ENCODE peak calls at places on chromosomes 12 and 14, in six cellular contexts. J is body of pancreas, U is OCI-LY7, E is kidney epithelial cell, Z is sigmoid colon, X is GM20000. L is an unnamed sample.

GRCh38 chr12:13587721-13588389 is 391.3 kb downstream of the EMP1 start:
- DNase-seq in J (no peak), U (no peak), E (no peak), Z (no peak), X (no peak), L (no peak)

GRCh38 chr12:46886541-46887041 is 60.8 kb upstream of the SLC38A4 start:
- DNase-seq in J (no peak), U (no peak), E (peak), Z (no peak), X (no peak), L (no peak)

GRCh38 chr12:111014547-111014946 is 94.2 kb upstream of the MYL2 start:
- DNase-seq in J (no peak), U (no peak), E (no peak), Z (no peak), X (no peak), L (no peak)

GRCh38 chr12:63151898-63152700 is 1.1 kb upstream of the AVPR1A start:
- DNase-seq in J (peak), U (peak), E (peak), Z (no peak), X (peak), L (peak)

GRCh38 chr12:103877934-103878510 is 37.0 kb upstream of the NT5DC3 start:
- DNase-seq in J (peak), U (peak), E (no peak), Z (peak), X (peak), L (peak)

GRCh38 chr14:53306267-53306721 is 153.2 kb upstream of the DDHD1 start:
- DNase-seq in J (peak), U (peak), E (no peak), Z (peak), X (peak), L (peak)

GRCh38 chr12:51240971-51241370 is 2.3 kb downstream of the DAZAP2 start:
- DNase-seq in J (no peak), U (no peak), E (no peak), Z (no peak), X (no peak), L (no peak)

GRCh38 chr14:32417956-32418552 is 89.0 kb downstream of the AKAP6 start:
- DNase-seq in J (peak), U (no peak), E (no peak), Z (no peak), X (no peak), L (peak)

GRCh38 chr12:57176139-57176477 is 28.7 kb upstream of the LRP1-AS start:
- DNase-seq in J (no peak), U (no peak), E (no peak), Z (no peak), X (no peak), L (no peak)

GRCh38 chr12:99915251-99916082 is 69.3 kb downstream of the ANKS1B start:
- DNase-seq in J (no peak), U (no peak), E (no peak), Z (no peak), X (no peak), L (no peak)

GRCh38 chr12:1807107-1807478 is 13.3 kb upstream of the LRTM2 start:
- DNase-seq in J (no peak), U (no peak), E (no peak), Z (no peak), X (no peak), L (no peak)

GRCh38 chr14:57189070-57189469 is 79.6 kb downstream of the EXOC5 start:
- DNase-seq in J (no peak), U (no peak), E (no peak), Z (no peak), X (no peak), L (peak)

GRCh38 chr12:123113038-123113437 is 37.9 kb downstream of the PITPNM2 start:
- DNase-seq in J (no peak), U (no peak), E (no peak), Z (no peak), X (no peak), L (no peak)

GRCh38 chr12:122921917-122922316 is 26.0 kb upstream of the VPS37B start:
- DNase-seq in J (peak), U (no peak), E (no peak), Z (no peak), X (no peak), L (no peak)

GRCh38 chr14:45526715-45527549 is 273.9 kb upstream of the MIS18BP1 start:
- DNase-seq in J (peak), U (peak), E (no peak), Z (no peak), X (peak), L (no peak)

GRCh38 chr14:30283822-30284446 is 275.0 kb upstream of the G2E3 start:
- DNase-seq in J (peak), U (peak), E (no peak), Z (no peak), X (peak), L (no peak)

GRCh38 chr12:81863406-81863805 is 104.3 kb upstream of the PPFIA2 start:
- DNase-seq in J (no peak), U (no peak), E (peak), Z (no peak), X (no peak), L (peak)

GRCh38 chr12:115135800-115136211 is 451.8 kb upstream of the TBX3 start:
- DNase-seq in J (peak), U (no peak), E (no peak), Z (peak), X (no peak), L (peak)

GRCh38 chr12:1592444-1593231 is 1.7 kb downstream of the FBXL14 start:
- DNase-seq in J (peak), U (peak), E (no peak), Z (peak), X (peak), L (no peak)

GRCh38 chr14:49420201-49420600 is 166.0 kb downstream of the RPS29 start:
- DNase-seq in J (no peak), U (no peak), E (no peak), Z (no peak), X (no peak), L (no peak)

GRCh38 chr12:93773122-93773871 is 96.1 kb downstream of the CRADD start:
- DNase-seq in J (no peak), U (no peak), E (no peak), Z (no peak), X (no peak), L (no peak)

GRCh38 chr14:64673748-64674147 is 30.5 kb upstream of the PLEKHG3 start:
- DNase-seq in J (no peak), U (no peak), E (no peak), Z (no peak), X (no peak), L (no peak)

GRCh38 chr14:62126885-62127478 is 364.8 kb downstream of the SNAPC1 start:
- DNase-seq in J (no peak), U (peak), E (peak), Z (no peak), X (peak), L (peak)

GRCh38 chr12:1972260-1972659 is 32.0 kb downstream of the DCP1B start:
- DNase-seq in J (no peak), U (no peak), E (no peak), Z (no peak), X (no peak), L (no peak)

GRCh38 chr12:89309452-89309802 is 42.9 kb downstream of the DUSP6 start:
- DNase-seq in J (no peak), U (no peak), E (no peak), Z (no peak), X (no peak), L (no peak)

GRCh38 chr12:21647179-21647578 is 10.5 kb downstream of the LDHB start:
- DNase-seq in J (no peak), U (no peak), E (no peak), Z (no peak), X (no peak), L (no peak)

GRCh38 chr12:89345830-89346740 is 6.2 kb downstream of the DUSP6 start:
- DNase-seq in J (peak), U (peak), E (no peak), Z (peak), X (peak), L (peak)

GRCh38 chr12:45439039-45439438 is 223.1 kb downstream of the ANO6 start:
- DNase-seq in J (no peak), U (no peak), E (no peak), Z (no peak), X (no peak), L (peak)

GRCh38 chr12:46675736-46676135 is 150.1 kb downstream of the SLC38A4 start:
- DNase-seq in J (peak), U (peak), E (no peak), Z (no peak), X (peak), L (no peak)

GRCh38 chr14:34168656-34169055 is 217.8 kb upstream of the EGLN3 start:
- DNase-seq in J (no peak), U (no peak), E (no peak), Z (no peak), X (no peak), L (no peak)

GRCh38 chr12:88947486-88948043 is 367.3 kb upstream of the KITLG start:
- DNase-seq in J (no peak), U (no peak), E (no peak), Z (no peak), X (no peak), L (no peak)

GRCh38 chr12:1804545-1805332 is 15.6 kb upstream of the LRTM2 start:
- DNase-seq in J (peak), U (peak), E (peak), Z (peak), X (peak), L (peak)

GRCh38 chr14:68358978-68359861 is 433.6 kb downstream of the ZFP36L1 start:
- DNase-seq in J (no peak), U (no peak), E (no peak), Z (no peak), X (no peak), L (no peak)

GRCh38 chr12:132170094-132170636 is 25.9 kb downstream of the NOC4L start:
- DNase-seq in J (no peak), U (no peak), E (no peak), Z (no peak), X (no peak), L (no peak)

GRCh38 chr12:117025481-117026151 is 73.6 kb downstream of the TESC start:
- DNase-seq in J (peak), U (peak), E (no peak), Z (peak), X (peak), L (no peak)

GRCh38 chr14:32212833-32213232 is 9.8 kb upstream of the RNU6-8 start:
- DNase-seq in J (no peak), U (no peak), E (no peak), Z (no peak), X (no peak), L (no peak)

GRCh38 chr12:3164454-3165310 is 87.5 kb downstream of the TSPAN9 start:
- DNase-seq in J (no peak), U (no peak), E (no peak), Z (no peak), X (no peak), L (no peak)

GRCh38 chr12:56115329-56115728 is 1.1 kb upstream of the RPL41 start:
- DNase-seq in J (peak), U (no peak), E (no peak), Z (peak), X (no peak), L (no peak)

GRCh38 chr12:11228268-11228879 is 41.1 kb downstream of the PRB3 start:
- DNase-seq in J (peak), U (peak), E (peak), Z (no peak), X (peak), L (no peak)

GRCh38 chr14:35438910-35439713 is 34.6 kb upstream of the NFKBIA start:
- DNase-seq in J (no peak), U (peak), E (no peak), Z (no peak), X (peak), L (no peak)
- TF ChIP-seq CTCF in J (peak), U (peak), E (peak), Z (no peak), X (peak), L (peak)

GRCh38 chr14:20754308-20754707 is 8.6 kb downstream of the EDDM3A start:
- DNase-seq in J (peak), U (no peak), E (no peak), Z (no peak), X (no peak), L (no peak)
- TF ChIP-seq CTCF in J (no peak), U (no peak), E (no peak), Z (no peak), X (no peak), L (no peak)

DNA sequence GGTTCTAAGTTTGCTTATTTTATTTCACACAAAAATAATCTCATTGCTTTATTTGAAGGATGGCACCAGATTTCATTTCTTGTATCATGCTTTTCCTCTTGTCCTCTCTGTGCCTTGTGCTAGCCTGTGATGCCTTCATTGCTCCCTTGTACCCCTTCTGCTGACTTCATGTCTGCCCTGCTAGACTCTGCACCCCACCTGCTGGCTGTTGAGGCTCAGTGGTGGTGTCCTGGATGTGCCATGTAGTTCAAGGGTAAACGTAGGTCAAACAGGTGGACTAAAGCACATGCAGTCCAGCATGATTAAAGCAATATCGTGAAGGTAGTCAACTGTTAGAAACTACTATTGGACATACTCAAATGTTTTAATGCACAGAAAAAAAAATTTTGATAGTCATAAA is 21.6 kb downstream of the MRPS35 start:
- DNase-seq in J (no peak), U (peak), E (no peak), Z (no peak), X (no peak), L (no peak)
- TF ChIP-seq CTCF in J (no peak), U (peak), E (peak), Z (no peak), X (no peak), L (peak)

DNA sequence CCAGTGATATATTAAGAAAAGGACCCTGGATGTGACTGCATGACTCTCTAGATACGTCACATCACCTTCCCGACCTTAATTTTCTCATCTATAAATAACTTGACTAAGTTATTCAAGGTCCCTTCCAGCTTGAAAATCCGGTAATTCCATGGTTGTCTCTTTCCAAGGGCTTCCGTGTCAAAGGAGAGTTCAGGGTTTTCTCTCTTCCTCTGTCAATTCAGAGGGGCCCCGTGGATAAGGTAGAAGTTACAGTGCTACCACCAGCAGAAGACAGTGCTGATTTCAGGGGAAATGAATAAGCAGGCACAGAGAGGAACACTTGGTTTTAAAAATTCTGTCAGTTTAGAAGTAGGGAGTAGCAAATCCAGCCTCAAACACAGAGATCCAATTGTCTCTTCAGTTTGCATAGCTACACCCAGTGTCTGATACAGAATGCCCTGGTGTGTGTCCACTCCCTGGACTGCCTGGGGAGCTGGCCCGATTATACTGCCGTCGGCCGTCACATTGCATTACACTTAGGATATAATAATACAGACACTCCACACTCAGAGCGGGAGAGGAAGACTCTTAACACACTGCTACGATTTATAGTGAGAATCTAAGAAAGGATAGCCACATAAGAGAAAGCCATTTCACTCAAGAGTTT is 54.7 kb upstream of the GTF2A1 start:
- DNase-seq in J (no peak), U (no peak), E (no peak), Z (no peak), X (no peak), L (no peak)
- TF ChIP-seq CTCF in J (no peak), U (no peak), E (no peak), Z (no peak), X (no peak), L (no peak)

GRCh38 chr14:22220427-22220826 is 368.6 kb downstream of the DAD1 start:
- DNase-seq in J (no peak), U (no peak), E (no peak), Z (no peak), X (no peak), L (no peak)
- TF ChIP-seq CTCF in J (no peak), U (peak), E (peak), Z (no peak), X (no peak), L (peak)

L was measured in retinal pigment epithelial cell.